ENCODE peak calls at places on chromosome 16, in seven cellular contexts. X is iPS DF 6.9; M is thoracic aorta; V is substantia nigra; F is CD8-positive, alpha-beta T cell; W is GM23248; D is heart left ventricle. G is an unnamed sample.

GRCh38 chr16:4332083-4332482 is 16.2 kb downstream of the GLIS2 start:
- DNase-seq in W (no peak), M (no peak), X (no peak), V (no peak), D (no peak), F (no peak), G (no peak)

GRCh38 chr16:53435066-53435688 is 906 bp downstream of the RBL2 start:
- DNase-seq in F (peak), M (peak), W (peak), V (peak), X (no peak), D (peak), G (peak)

GRCh38 chr16:7755347-7755746 is 422.7 kb downstream of the RBFOX1 start:
- DNase-seq in F (no peak), W (no peak), V (no peak), X (no peak), M (no peak), D (no peak), G (no peak)

GRCh38 chr16:77993111-77993571 is 29.2 kb upstream of the CLEC3A start:
- DNase-seq in W (peak), V (no peak), M (no peak), X (no peak), F (no peak), D (no peak), G (no peak)

GRCh38 chr16:22816475-22816874 is 2.5 kb downstream of the HS3ST2 start:
- DNase-seq in V (no peak), W (peak), D (no peak), X (no peak), M (peak), F (no peak), G (no peak)

GRCh38 chr16:16151315-16151714 is 72.0 kb downstream of the ABCC6 start:
- DNase-seq in V (no peak), M (no peak), X (no peak), D (no peak), F (no peak), W (peak), G (no peak)

GRCh38 chr16:23288209-23288608 is 13.9 kb upstream of the SCNN1B start:
- DNase-seq in M (no peak), F (no peak), X (no peak), W (peak), V (no peak), D (no peak), G (no peak)

GRCh38 chr16:22001591-22001990 is 675 bp upstream of the PDZD9 start:
- DNase-seq in F (no peak), D (no peak), V (no peak), W (peak), M (no peak), X (no peak), G (no peak)

GRCh38 chr16:88119881-88120280 is 168.6 kb downstream of the BANP start:
- DNase-seq in V (no peak), W (no peak), D (no peak), X (no peak), F (no peak), M (no peak), G (no peak)

GRCh38 chr16:72291121-72291520 is 119.2 kb upstream of the PMFBP1 start:
- DNase-seq in M (no peak), D (no peak), W (peak), F (no peak), V (no peak), X (no peak), G (no peak)

GRCh38 chr16:27421961-27422740 is 20.2 kb downstream of the IL21R start:
- DNase-seq in D (no peak), F (no peak), X (no peak), V (no peak), W (no peak), M (no peak), G (no peak)

GRCh38 chr16:6016530-6017184 is 919.1 kb upstream of the EEF2KMT start:
- DNase-seq in W (peak), V (no peak), F (no peak), D (no peak), M (no peak), X (peak), G (no peak)

GRCh38 chr16:22174642-22175041 is 12.3 kb downstream of the SDR42E2 start:
- DNase-seq in V (no peak), W (no peak), F (no peak), X (no peak), D (no peak), M (no peak), G (no peak)

GRCh38 chr16:53421248-53421647 is 13.0 kb upstream of the RBL2 start:
- DNase-seq in W (no peak), F (no peak), V (no peak), X (no peak), M (no peak), D (no peak), G (no peak)

GRCh38 chr16:68444058-68444657 is 4.2 kb downstream of the SMPD3 start:
- DNase-seq in V (no peak), X (peak), M (no peak), F (no peak), W (peak), D (peak), G (no peak)

GRCh38 chr16:67719778-67720144 is 645 bp upstream of the GFOD2 start:
- DNase-seq in F (no peak), D (peak), W (peak), V (peak), X (no peak), M (no peak), G (no peak)

GRCh38 chr16:11345040-11345862 is at the start of gene RMI2:
- DNase-seq in F (peak), D (peak), V (peak), X (peak), W (peak), M (peak), G (peak)
- H3K27ac ChIP-seq in F (no peak), D (no peak), V (no peak), X (no peak), W (no peak), M (no peak), G (no peak)

DNA sequence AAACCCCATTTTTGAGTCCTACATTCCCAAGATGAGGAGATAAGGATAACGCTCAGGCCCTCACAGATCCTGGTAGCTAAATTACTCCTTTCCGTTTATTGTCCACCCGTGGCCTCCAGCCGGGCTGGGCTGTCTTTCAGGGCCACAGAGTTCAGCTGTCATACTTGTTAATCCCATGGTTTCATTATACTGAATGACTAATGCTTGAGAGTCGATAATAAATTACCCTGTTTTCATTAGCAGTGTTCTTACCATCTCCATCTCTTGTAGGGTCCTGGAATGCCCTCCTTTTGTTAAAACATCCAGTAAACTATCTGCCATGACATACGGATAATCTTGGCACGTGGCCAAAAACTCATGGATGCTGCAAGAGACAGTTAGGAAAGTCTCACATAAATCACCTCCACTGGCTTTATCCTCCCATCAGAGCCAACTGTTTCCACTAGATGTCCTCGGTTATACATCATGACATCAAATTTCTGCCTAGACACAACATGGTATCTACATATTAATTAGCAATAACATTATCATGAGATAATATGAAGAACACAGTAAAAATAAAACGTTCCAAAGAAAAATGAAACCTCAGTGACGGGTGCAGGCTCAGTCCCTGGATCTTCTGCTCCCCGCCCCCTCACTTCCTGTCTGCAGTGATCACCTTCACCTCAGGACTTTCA is 45.3 kb downstream of the BRD7 start:
- DNase-seq in F (no peak), D (peak), W (peak), V (no peak), X (no peak), M (no peak), G (no peak)
- H3K27ac ChIP-seq in F (no peak), D (no peak), W (peak), V (no peak), X (no peak), M (no peak), G (no peak)

DNA sequence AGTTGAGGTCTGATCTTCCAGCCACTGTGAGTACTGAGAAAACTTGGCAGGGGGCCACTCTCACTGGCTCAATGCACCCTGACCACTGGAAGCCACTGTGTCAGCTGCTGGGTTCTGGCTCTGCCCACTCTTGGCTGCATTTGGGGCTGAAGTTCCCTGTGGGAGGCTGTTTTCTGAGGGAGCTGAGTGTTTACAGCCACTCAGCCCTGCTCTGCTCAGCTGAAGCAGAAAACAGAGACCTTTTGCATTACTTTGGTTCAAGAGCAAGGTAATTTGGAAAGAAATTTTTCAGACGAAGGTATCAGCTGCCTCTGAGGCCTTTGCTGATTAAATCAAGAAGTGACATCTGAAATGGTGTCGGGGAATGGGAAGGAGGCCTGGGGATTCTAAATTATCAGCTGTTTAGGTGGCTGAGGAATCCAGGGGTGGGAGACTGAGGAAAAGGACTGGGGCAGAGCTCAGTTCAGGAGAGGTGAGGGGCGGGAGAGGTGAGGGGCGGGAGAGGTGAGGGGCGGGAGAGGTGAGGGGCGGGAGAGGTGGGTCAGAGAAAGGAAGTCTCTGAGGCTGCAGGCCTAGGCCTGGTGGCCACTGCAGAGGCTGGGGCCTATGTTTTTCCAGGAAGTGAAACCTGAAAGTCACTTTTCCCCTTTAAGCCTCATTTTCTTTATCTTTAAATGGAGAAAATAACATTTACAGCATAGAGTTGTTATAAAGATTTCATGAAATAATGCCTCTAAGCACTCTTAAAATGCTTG is at the start of gene ACSM5:
- DNase-seq in W (no peak), M (no peak), F (no peak), D (peak), V (peak), X (no peak), G (no peak)
- H3K27ac ChIP-seq in W (no peak), M (peak), F (no peak), D (peak), V (no peak), X (no peak), G (no peak)

DNA sequence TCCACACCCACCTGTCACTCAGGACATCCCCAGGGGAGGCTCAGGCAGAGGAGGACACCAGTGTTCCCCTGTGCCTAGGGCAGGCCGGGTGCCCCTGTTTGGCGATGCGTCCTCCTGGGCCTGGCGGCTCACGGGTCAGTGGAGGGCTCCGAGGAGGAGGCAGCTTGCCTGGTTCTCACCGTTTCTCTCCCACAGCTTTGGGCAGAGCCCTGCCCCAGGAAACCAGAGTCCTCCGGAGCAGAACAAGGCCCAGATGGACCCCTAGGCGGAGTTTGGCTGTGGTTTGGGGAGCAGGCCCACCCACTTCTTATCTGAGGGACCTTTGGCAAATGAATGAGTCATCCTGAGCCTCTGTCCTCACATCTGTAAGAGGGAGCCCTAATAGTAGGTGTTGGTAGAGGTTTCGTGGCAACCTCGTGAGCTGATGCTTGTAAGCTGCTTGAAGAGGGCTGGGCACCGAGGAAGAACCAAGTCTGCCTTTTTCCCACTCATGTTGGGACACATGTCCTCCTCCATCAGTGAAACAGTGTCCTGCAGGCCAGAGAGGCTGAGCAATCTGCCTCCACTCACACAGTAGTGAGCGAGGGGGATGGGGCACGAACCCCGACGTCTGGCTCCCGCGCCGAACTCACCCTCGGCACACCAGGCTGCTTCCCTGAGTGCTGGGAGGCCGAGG is 247.0 kb upstream of the CIBAR2 start:
- DNase-seq in D (no peak), W (peak), F (no peak), V (no peak), X (no peak), M (no peak), G (no peak)
- H3K27ac ChIP-seq in D (no peak), W (no peak), F (no peak), V (no peak), X (no peak), M (no peak), G (no peak)

DNA sequence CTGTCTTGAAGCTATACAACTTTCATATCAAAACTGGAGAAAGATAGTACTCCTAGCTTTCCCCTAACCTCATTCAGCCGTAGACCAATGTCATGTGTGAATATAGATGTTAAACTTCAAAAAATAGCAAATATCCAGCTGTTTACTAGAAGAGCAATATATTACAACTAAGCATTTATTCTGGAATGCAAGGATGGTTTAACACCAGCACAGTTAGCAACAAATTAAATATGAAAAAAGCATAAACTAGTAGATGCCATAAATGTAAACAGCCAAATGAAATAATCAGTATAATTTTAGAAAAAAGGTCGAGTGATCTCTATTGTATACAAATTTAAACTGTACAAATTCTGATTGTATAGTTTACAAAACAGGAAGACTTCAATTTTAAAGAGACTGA is 59.7 kb downstream of the SDR42E1 start:
- DNase-seq in W (peak), D (no peak), X (no peak), F (no peak), V (no peak), M (no peak), G (no peak)
- H3K27ac ChIP-seq in W (no peak), D (no peak), X (no peak), F (no peak), V (no peak), M (no peak), G (no peak)

G was measured in lung.